ENCODE peak calls at places on chromosomes 12 and 14, in ten cellular contexts. X is foreskin fibroblast; I is prostate gland; G is MM.1S; F is K562; P is CD8-positive, alpha-beta memory T cell; J is AG09309; R is suprapubic skin; U is OCI-LY7; Z is CD8-positive, alpha-beta T cell. O is an unnamed sample.

GRCh38 chr12:106109168-106109910 is 29.4 kb downstream of the NUAK1 start:
- DNase-seq in X (no peak), I (no peak), G (no peak), F (no peak), P (no peak), J (no peak), R (no peak), U (no peak), Z (no peak), O (no peak)

GRCh38 chr14:57066887-57067513 is 201.7 kb downstream of the EXOC5 start:
- DNase-seq in X (peak), I (peak), G (peak), F (peak), P (no peak), J (no peak), R (no peak), U (peak), Z (no peak), O (no peak)

GRCh38 chr12:117680311-117680710 is 288.5 kb downstream of the KSR2 start:
- DNase-seq in X (peak), I (no peak), G (no peak), F (no peak), P (no peak), J (no peak), R (no peak), U (no peak), Z (no peak), O (no peak)

GRCh38 chr12:39723831-39724230 is 104.2 kb upstream of the ABCD2 start:
- DNase-seq in X (peak), I (no peak), G (no peak), F (no peak), P (no peak), J (no peak), R (no peak), U (no peak), Z (no peak), O (no peak)

GRCh38 chr12:69655616-69656336 is 43.3 kb downstream of the BEST3 start:
- DNase-seq in X (peak), I (no peak), G (no peak), F (no peak), P (no peak), J (peak), R (no peak), U (no peak), Z (no peak), O (no peak)

GRCh38 chr14:70416717-70417349 is at the start of gene SYNJ2BP:
- DNase-seq in X (peak), I (peak), G (peak), F (peak), P (peak), J (peak), R (no peak), U (peak), Z (peak), O (peak)

GRCh38 chr12:24044973-24045703 is 95.7 kb upstream of the SOX5 start:
- DNase-seq in X (no peak), I (no peak), G (no peak), F (no peak), P (no peak), J (no peak), R (no peak), U (no peak), Z (no peak), O (no peak)

GRCh38 chr12:207804-208203 is 6.2 kb downstream of the SLC6A12 start:
- DNase-seq in X (no peak), I (no peak), G (no peak), F (no peak), P (no peak), J (no peak), R (no peak), U (no peak), Z (no peak), O (no peak)

GRCh38 chr12:126668538-126668937 is 1598.4 kb upstream of the TMEM132C start:
- DNase-seq in X (peak), I (no peak), G (no peak), F (no peak), P (no peak), J (peak), R (no peak), U (no peak), Z (no peak), O (no peak)

GRCh38 chr12:126668961-126669360 is 1598.0 kb upstream of the TMEM132C start:
- DNase-seq in X (peak), I (no peak), G (no peak), F (no peak), P (no peak), J (peak), R (no peak), U (no peak), Z (no peak), O (no peak)

GRCh38 chr12:126663304-126664094 is 1598.3 kb downstream of the AACS start:
- DNase-seq in X (peak), I (no peak), G (no peak), F (peak), P (no peak), J (no peak), R (no peak), U (peak), Z (no peak), O (no peak)

GRCh38 chr12:126667340-126667739 is 1599.6 kb upstream of the TMEM132C start:
- DNase-seq in X (peak), I (no peak), G (no peak), F (no peak), P (no peak), J (peak), R (no peak), U (no peak), Z (no peak), O (peak)
- H3K4me3 ChIP-seq in X (no peak), I (no peak), G (no peak), F (no peak), P (no peak), J (no peak), R (no peak), U (no peak), Z (no peak), O (no peak)

DNA sequence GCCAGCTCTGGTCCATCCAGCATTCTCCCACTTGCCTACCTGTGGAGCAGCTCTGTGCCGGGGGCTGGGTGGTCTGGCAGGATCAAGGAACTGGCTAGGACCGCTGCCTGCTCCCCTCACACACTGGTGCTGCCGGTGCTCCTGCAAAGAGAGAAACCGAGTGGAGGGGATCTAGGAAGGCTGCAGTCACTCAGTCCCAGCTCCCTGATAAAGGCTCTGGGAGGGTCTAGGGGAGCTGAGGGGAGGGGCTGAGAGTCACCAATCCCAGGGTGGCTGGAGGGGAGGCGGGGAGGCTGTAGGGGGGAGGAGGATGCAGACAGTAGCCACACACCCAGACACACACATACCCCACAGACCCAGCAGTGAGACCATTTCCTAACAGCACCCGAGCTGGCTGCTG is at the start of gene TAC3:
- DNase-seq in X (no peak), I (no peak), G (no peak), F (peak), P (no peak), J (no peak), R (no peak), U (no peak), Z (no peak), O (no peak)
- H3K4me3 ChIP-seq in X (no peak), I (no peak), G (no peak), F (no peak), P (no peak), J (no peak), R (no peak), U (no peak), Z (no peak), O (no peak)

GRCh38 chr14:85531141-85531593 is 1.2 kb downstream of the FLRT2 start:
- DNase-seq in X (peak), I (peak), G (no peak), F (no peak), P (no peak), J (no peak), R (peak), U (no peak), Z (no peak), O (peak)

GRCh38 chr14:85531594-85532391 is 1.8 kb downstream of the FLRT2 start:
- DNase-seq in X (peak), I (peak), G (no peak), F (no peak), P (no peak), J (no peak), R (peak), U (no peak), Z (no peak), O (peak)

GRCh38 chr14:85529803-85530574 is at the start of gene FLRT2:
- DNase-seq in X (peak), I (no peak), G (no peak), F (no peak), P (no peak), J (no peak), R (peak), U (no peak), Z (no peak), O (peak)

GRCh38 chr14:85528882-85529585 is 910 bp upstream of the FLRT2 start:
- DNase-seq in X (peak), I (no peak), G (no peak), F (no peak), P (no peak), J (no peak), R (no peak), U (no peak), Z (no peak), O (no peak)

DNA sequence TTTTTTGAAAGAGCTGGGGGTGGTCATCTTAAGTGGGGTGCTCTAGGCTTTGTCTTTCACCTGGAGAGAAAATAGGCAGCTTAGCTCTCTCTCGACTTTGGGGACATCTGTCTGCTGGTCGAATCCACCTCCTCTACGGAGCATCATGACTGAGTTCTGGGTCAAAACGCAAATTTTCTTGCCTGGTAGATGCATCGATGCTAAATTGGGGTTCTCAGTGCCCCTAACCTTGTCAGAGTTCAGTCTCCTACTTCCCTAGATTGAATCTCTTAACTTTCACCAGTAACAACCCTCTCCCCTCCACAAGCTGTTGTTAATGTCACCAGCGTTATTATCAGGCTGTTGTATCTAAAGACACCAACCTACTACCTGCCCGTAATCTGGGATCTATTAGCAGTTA is 682 bp downstream of the FLRT2 start:
- DNase-seq in X (no peak), I (no peak), G (no peak), F (no peak), P (no peak), J (no peak), R (no peak), U (no peak), Z (no peak), O (no peak)
- H3K4me3 ChIP-seq in X (peak), I (peak), G (no peak), F (no peak), P (no peak), J (peak), R (peak), U (no peak), Z (no peak), O (peak)

GRCh38 chr12:122523280-122523679 is 3.5 kb downstream of the RSRC2 start:
- DNase-seq in X (peak), I (no peak), G (no peak), F (no peak), P (no peak), J (peak), R (no peak), U (no peak), Z (no peak), O (no peak)
- H3K4me3 ChIP-seq in X (peak), I (peak), G (no peak), F (peak), P (peak), J (no peak), R (peak), U (peak), Z (no peak), O (peak)

DNA sequence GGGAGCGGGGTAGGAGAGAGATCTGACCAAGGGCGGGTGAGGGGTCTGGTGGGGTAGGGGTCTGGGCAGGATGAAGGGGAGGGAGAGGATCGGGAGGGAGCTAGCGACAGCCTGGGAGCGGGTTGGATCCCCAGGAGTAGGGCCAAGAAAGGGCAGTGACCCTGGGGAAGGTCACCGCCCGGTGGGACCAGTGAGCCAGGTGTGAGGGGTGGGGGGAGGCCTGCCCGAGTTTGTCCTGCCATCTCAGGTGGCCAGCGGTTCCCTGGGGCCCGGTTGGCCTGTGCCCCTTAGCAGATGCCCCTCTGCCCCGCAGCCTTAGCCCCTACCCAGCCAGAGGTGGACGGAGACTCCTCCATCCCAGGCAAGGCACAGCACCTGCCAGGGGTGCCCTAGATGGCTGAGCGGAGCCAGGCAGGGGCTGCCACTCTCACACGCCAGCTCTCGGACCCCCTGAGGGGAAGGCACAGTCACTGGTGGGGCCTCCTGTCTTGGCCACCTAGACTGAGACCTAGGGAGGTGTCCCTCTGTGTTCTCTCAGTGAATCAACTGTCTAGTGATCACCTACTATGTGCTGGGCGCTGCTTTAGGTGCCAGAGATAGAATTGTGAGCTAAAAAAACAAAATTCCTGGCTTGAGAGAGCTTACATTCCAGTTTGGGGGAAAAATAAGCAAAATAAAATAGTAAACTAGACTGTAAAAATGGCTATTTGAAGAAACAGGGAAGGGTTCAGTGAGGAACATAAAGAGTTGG is 631 bp upstream of the TTC7B start:
- DNase-seq in X (no peak), I (no peak), G (no peak), F (no peak), P (no peak), J (no peak), R (no peak), U (no peak), Z (no peak), O (no peak)
- H3K4me3 ChIP-seq in X (peak), I (no peak), G (no peak), F (no peak), P (no peak), J (peak), R (peak), U (no peak), Z (no peak), O (peak)

O was measured in RWPE2.